ENCODE peak calls at places on chromosomes 6 and 20, in ten cellular contexts. H is AG04450; W is mesendoderm; B is CD4-positive, CD25-positive, alpha-beta regulatory T cell; Z is mucosa of descending colon; I is HL-60; A is HCT116; O is fibroblast of the aortic adventitia; L is psoas muscle; Y is kidney epithelial cell. F is an unnamed sample.

GRCh38 chr20:10447028-10447427 is 11.9 kb downstream of the SLX4IP start:
- DNase-seq in H (peak; percentile 42), W (no peak), B (peak; percentile 29), Z (no peak), I (peak; percentile 70), A (peak; percentile 67), O (peak; percentile 72), L (no peak), Y (no peak), F (no peak)

GRCh38 chr6:14969126-14969525 is 276.7 kb upstream of the JARID2 start:
- DNase-seq in H (no peak), W (no peak), B (no peak), Z (no peak), I (no peak), A (no peak), O (no peak), L (no peak), Y (no peak), F (no peak)

GRCh38 chr6:151137441-151137984 is 102.3 kb upstream of the AKAP12 start:
- DNase-seq in H (no peak), W (no peak), B (no peak), Z (no peak), I (no peak), A (no peak), O (no peak), L (no peak), Y (no peak), F (no peak)

GRCh38 chr6:7241709-7242645 is 71.0 kb downstream of the SSR1 start:
- DNase-seq in H (no peak), W (no peak), B (no peak), Z (no peak), I (no peak), A (no peak), O (no peak), L (no peak), Y (no peak), F (no peak)

GRCh38 chr6:124989136-124989983 is 27.1 kb downstream of the RNF217 start:
- DNase-seq in H (no peak), W (no peak), B (no peak), Z (no peak), I (no peak), A (no peak), O (no peak), L (no peak), Y (no peak), F (no peak)

GRCh38 chr6:127188752-127189151 is 70.3 kb downstream of the RSPO3 start:
- DNase-seq in H (no peak), W (no peak), B (no peak), Z (no peak), I (peak; percentile 28), A (no peak), O (no peak), L (no peak), Y (no peak), F (no peak)

GRCh38 chr20:51311636-51312479 is 230.7 kb downstream of the NFATC2 start:
- DNase-seq in H (no peak), W (peak; percentile 96), B (no peak), Z (no peak), I (no peak), A (no peak), O (peak; percentile 9), L (no peak), Y (no peak), F (peak; percentile 75)

GRCh38 chr20:63187338-63188158 is 28.4 kb downstream of the YTHDF1 start:
- DNase-seq in H (no peak), W (no peak), B (no peak), Z (no peak), I (no peak), A (no peak), O (no peak), L (no peak), Y (no peak), F (peak; percentile 58)

GRCh38 chr6:36821581-36822335 is 17.5 kb downstream of the CPNE5 start:
- DNase-seq in H (no peak), W (no peak), B (no peak), Z (no peak), I (no peak), A (no peak), O (no peak), L (no peak), Y (no peak), F (no peak)

GRCh38 chr20:24781061-24781980 is 167.7 kb upstream of the CST7 start:
- DNase-seq in H (no peak), W (peak; percentile 29), B (no peak), Z (no peak), I (no peak), A (no peak), O (peak; percentile 60), L (peak; percentile 23), Y (no peak), F (peak; percentile 81)

GRCh38 chr20:54068966-54069365 is 1.4 kb downstream of the BCAS1 start:
- DNase-seq in H (no peak), W (no peak), B (no peak), Z (no peak), I (no peak), A (no peak), O (no peak), L (no peak), Y (no peak), F (peak; percentile 39)

GRCh38 chr20:54068495-54068894 is 1.9 kb downstream of the BCAS1 start:
- DNase-seq in H (no peak), W (no peak), B (no peak), Z (no peak), I (no peak), A (no peak), O (no peak), L (no peak), Y (no peak), F (peak; percentile 10)

GRCh38 chr20:54069501-54069971 is 858 bp downstream of the BCAS1 start:
- DNase-seq in H (no peak), W (no peak), B (no peak), Z (no peak), I (no peak), A (no peak), O (no peak), L (no peak), Y (no peak), F (peak; percentile 29)

GRCh38 chr20:54067606-54068174 is 2.7 kb downstream of the BCAS1 start:
- DNase-seq in H (no peak), W (peak; percentile 87), B (no peak), Z (peak; percentile 84), I (no peak), A (peak; percentile 97), O (no peak), L (no peak), Y (peak; percentile 98), F (peak; percentile 51)

GRCh38 chr20:54070187-54070987 is at the start of gene BCAS1:
- DNase-seq in H (no peak), W (no peak), B (no peak), Z (peak; percentile 86), I (no peak), A (no peak), O (no peak), L (no peak), Y (no peak), F (peak; percentile 19)
- H3K4me3 ChIP-seq in H (no peak within 1 kb of the TSS), W (no peak within 1 kb of the TSS), B (no peak within 1 kb of the TSS), Z (peak within 1 kb of the TSS; percentile 14), I (no peak within 1 kb of the TSS), A (no peak within 1 kb of the TSS), O (no peak within 1 kb of the TSS), L (no peak within 1 kb of the TSS), Y (no peak within 1 kb of the TSS), F (no peak within 1 kb of the TSS)

DNA sequence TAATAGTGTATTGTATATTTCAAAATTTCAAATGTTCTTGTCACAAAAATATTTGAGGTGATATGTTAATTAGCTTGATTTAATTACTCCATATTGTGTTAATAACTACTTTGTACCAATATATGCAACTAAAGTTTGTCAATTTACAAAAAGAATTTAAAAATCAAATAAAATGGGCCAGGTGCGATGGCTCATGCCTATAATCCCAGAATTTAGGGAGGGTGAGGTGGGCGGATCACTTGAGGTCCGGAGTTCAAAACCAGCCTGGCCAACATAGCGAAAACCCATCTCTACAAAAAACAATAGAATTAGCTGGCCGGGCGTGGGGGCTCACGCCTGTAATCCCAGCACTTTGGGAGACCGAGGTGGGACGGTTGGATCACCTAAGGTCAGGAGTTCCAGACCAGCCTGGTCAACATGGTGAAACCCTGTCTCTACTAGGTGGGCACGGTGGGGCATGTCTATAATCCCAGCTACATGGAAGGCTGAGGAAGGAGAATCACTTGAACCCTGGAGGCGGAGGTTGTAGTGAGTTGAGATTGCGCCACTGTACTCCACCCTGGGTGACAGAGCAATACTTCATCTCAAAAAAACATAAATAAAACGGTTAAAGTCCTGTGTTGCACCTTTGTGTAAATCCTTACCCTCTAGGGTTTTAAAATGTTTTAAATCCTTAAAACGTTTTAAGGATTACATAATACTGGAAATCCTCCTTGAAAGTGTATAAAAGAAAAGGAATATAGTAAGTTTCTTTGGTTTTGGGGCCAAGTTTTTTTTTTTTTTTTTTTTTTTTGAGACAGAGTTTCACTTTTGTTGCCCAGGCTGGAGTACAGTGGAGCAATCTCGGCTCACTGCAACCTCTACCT is 4.0 kb downstream of the HSPA1B start:
- DNase-seq in H (no peak), W (no peak), B (no peak), Z (no peak), I (no peak), A (no peak), O (peak; percentile 27), L (no peak), Y (no peak), F (no peak)
- H3K4me3 ChIP-seq in H (no peak overlapping the region), W (no peak overlapping the region), B (peak overlapping the region; percentile 96), Z (no peak overlapping the region), I (no peak overlapping the region), A (no peak overlapping the region), O (peak overlapping the region; percentile 85), L (peak overlapping the region; percentile 74), Y (peak overlapping the region; percentile 88), F (no peak overlapping the region)

GRCh38 chr6:21595265-21595950 is 1.9 kb downstream of the SOX4 start:
- DNase-seq in H (no peak), W (peak; percentile 64), B (peak; percentile 6), Z (peak; percentile 68), I (no peak), A (no peak), O (peak; percentile 32), L (peak; percentile 60), Y (no peak), F (peak; percentile 70)
- H3K4me3 ChIP-seq in H (peak overlapping the region; percentile 95), W (peak overlapping the region; percentile 89), B (peak overlapping the region; percentile 60), Z (peak overlapping the region; percentile 71), I (peak overlapping the region; percentile 62), A (peak overlapping the region; percentile 81), O (peak overlapping the region; percentile 95), L (peak overlapping the region; percentile 88), Y (peak overlapping the region; percentile 99), F (peak overlapping the region; percentile 84)

DNA sequence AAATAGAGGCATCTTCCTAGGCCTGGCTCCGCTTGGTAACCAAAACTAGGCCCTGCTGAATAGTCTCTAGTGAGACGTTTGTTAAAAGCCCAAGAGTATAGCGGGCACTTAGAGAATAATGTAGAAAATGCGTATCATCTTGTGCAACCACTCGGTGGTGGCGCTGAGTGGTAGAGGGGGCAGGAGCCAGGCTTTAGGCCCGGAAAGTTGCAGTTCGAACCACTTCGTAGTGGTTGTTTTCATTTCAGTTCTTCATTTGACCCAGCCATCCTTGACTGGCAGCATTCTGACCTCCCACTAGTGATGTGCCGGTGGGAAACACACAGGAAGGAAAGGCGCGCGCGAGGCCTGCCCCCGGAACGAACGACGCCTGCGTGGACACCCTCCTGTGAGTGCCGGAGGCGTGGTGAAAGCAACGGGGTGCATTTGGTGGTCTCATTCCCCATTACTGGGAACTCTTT is 18.0 kb downstream of the GPX5 start:
- DNase-seq in H (no peak), W (peak; percentile 66), B (no peak), Z (no peak), I (no peak), A (no peak), O (peak; percentile 2), L (no peak), Y (no peak), F (peak; percentile 45)
- H3K4me3 ChIP-seq in H (peak overlapping the region; percentile 38), W (peak overlapping the region; percentile 59), B (peak overlapping the region; percentile 30), Z (no peak overlapping the region), I (peak overlapping the region; percentile 43), A (no peak overlapping the region), O (peak overlapping the region; percentile 28), L (peak overlapping the region; percentile 25), Y (peak overlapping the region; percentile 14), F (peak overlapping the region; percentile 57)

F was measured in H7.